ENCODE peak calls at places on chromosomes 3 and 15, in six cellular contexts. One of them, this sample, is unnamed.

GRCh38 chr15:83356516-83357399 is 72.3 kb upstream of the BNC1 start:
- DNase-seq in astrocyte of the spinal cord: no peak
- DNase-seq in GM10248: no peak
- DNase-seq in BJ: no peak
- DNase-seq in retinal pigment epithelial cell: no peak
- DNase-seq in Panc1: no peak
- DNase-seq in this sample: no peak

GRCh38 chr3:127762077-127762786 is 60.1 kb downstream of the MGLL start:
- DNase-seq in Panc1: no peak
- DNase-seq in GM10248: peak
- DNase-seq in BJ: no peak
- DNase-seq in astrocyte of the spinal cord: no peak
- DNase-seq in retinal pigment epithelial cell: peak
- DNase-seq in this sample: no peak

GRCh38 chr3:133463441-133463860 is 63.6 kb downstream of the BFSP2 start:
- DNase-seq in astrocyte of the spinal cord: no peak
- DNase-seq in retinal pigment epithelial cell: no peak
- DNase-seq in GM10248: no peak
- DNase-seq in BJ: no peak
- DNase-seq in Panc1: no peak
- DNase-seq in this sample: no peak

GRCh38 chr3:138625707-138626365 is 17.3 kb downstream of the FAIM start:
- DNase-seq in retinal pigment epithelial cell: peak
- DNase-seq in GM10248: no peak
- DNase-seq in Panc1: no peak
- DNase-seq in astrocyte of the spinal cord: peak
- DNase-seq in BJ: no peak
- DNase-seq in this sample: peak

GRCh38 chr15:94306700-94307650 is 75.6 kb downstream of the MCTP2 start:
- DNase-seq in retinal pigment epithelial cell: no peak
- DNase-seq in astrocyte of the spinal cord: peak
- DNase-seq in Panc1: no peak
- DNase-seq in BJ: no peak
- DNase-seq in GM10248: peak
- DNase-seq in this sample: no peak

GRCh38 chr15:91871138-91871537 is 17.6 kb downstream of the SLCO3A1 start:
- DNase-seq in BJ: no peak
- DNase-seq in astrocyte of the spinal cord: no peak
- DNase-seq in GM10248: no peak
- DNase-seq in Panc1: no peak
- DNase-seq in retinal pigment epithelial cell: no peak
- DNase-seq in this sample: no peak

GRCh38 chr3:197154-197855 is 742 bp downstream of the CHL1 start:
- DNase-seq in BJ: no peak
- DNase-seq in GM10248: peak
- DNase-seq in astrocyte of the spinal cord: no peak
- DNase-seq in retinal pigment epithelial cell: no peak
- DNase-seq in Panc1: no peak
- DNase-seq in this sample: peak

GRCh38 chr15:51830279-51830806 is 890 bp downstream of the TMOD3 start:
- DNase-seq in GM10248: peak
- DNase-seq in retinal pigment epithelial cell: no peak
- DNase-seq in BJ: no peak
- DNase-seq in astrocyte of the spinal cord: peak
- DNase-seq in Panc1: no peak
- DNase-seq in this sample: peak

GRCh38 chr3:149489060-149489690 is 14.7 kb downstream of the TM4SF4 start:
- DNase-seq in GM10248: peak
- DNase-seq in astrocyte of the spinal cord: no peak
- DNase-seq in BJ: no peak
- DNase-seq in retinal pigment epithelial cell: no peak
- DNase-seq in Panc1: no peak
- DNase-seq in this sample: peak

GRCh38 chr3:4351164-4351855 is 48.1 kb downstream of the SETMAR start:
- DNase-seq in BJ: no peak
- DNase-seq in Panc1: no peak
- DNase-seq in retinal pigment epithelial cell: peak
- DNase-seq in astrocyte of the spinal cord: no peak
- DNase-seq in GM10248: peak
- DNase-seq in this sample: peak

GRCh38 chr3:3801510-3801841 is 2.2 kb downstream of the LRRN1 start:
- DNase-seq in GM10248: no peak
- DNase-seq in BJ: no peak
- DNase-seq in retinal pigment epithelial cell: no peak
- DNase-seq in astrocyte of the spinal cord: no peak
- DNase-seq in Panc1: no peak
- DNase-seq in this sample: no peak

GRCh38 chr15:67185621-67186225 is 68.7 kb downstream of the AAGAB start:
- DNase-seq in BJ: no peak
- DNase-seq in GM10248: no peak
- DNase-seq in retinal pigment epithelial cell: no peak
- DNase-seq in Panc1: no peak
- DNase-seq in astrocyte of the spinal cord: peak
- DNase-seq in this sample: no peak

GRCh38 chr15:66018178-66018797 is 149.0 kb downstream of the RAB11A start:
- DNase-seq in GM10248: no peak
- DNase-seq in astrocyte of the spinal cord: no peak
- DNase-seq in Panc1: no peak
- DNase-seq in retinal pigment epithelial cell: no peak
- DNase-seq in BJ: no peak
- DNase-seq in this sample: no peak

GRCh38 chr15:66014639-66015182 is 145.4 kb downstream of the RAB11A start:
- DNase-seq in BJ: no peak
- DNase-seq in retinal pigment epithelial cell: no peak
- DNase-seq in astrocyte of the spinal cord: no peak
- DNase-seq in Panc1: no peak
- DNase-seq in GM10248: no peak
- DNase-seq in this sample: no peak

GRCh38 chr15:66014022-66014421 is 144.7 kb downstream of the RAB11A start:
- DNase-seq in BJ: no peak
- DNase-seq in retinal pigment epithelial cell: no peak
- DNase-seq in Panc1: no peak
- DNase-seq in GM10248: no peak
- DNase-seq in astrocyte of the spinal cord: no peak
- DNase-seq in this sample: no peak

GRCh38 chr15:66017009-66017408 is 147.7 kb downstream of the RAB11A start:
- DNase-seq in Panc1: no peak
- DNase-seq in retinal pigment epithelial cell: no peak
- DNase-seq in astrocyte of the spinal cord: no peak
- DNase-seq in BJ: no peak
- DNase-seq in GM10248: no peak
- DNase-seq in this sample: no peak

GRCh38 chr15:66016199-66016598 is 146.9 kb downstream of the RAB11A start:
- DNase-seq in Panc1: no peak
- DNase-seq in BJ: no peak
- DNase-seq in astrocyte of the spinal cord: no peak
- DNase-seq in GM10248: no peak
- DNase-seq in retinal pigment epithelial cell: no peak
- DNase-seq in this sample: no peak
- TF ChIP-seq CTCF in Panc1: no peak
- TF ChIP-seq CTCF in BJ: no peak
- TF ChIP-seq CTCF in astrocyte of the spinal cord: no peak
- TF ChIP-seq CTCF in GM10248: no peak
- TF ChIP-seq CTCF in retinal pigment epithelial cell: no peak
- TF ChIP-seq CTCF in this sample: no peak

GRCh38 chr3:116453676-116454346 is 8.5 kb upstream of the LSAMP start:
- DNase-seq in BJ: no peak
- DNase-seq in retinal pigment epithelial cell: no peak
- DNase-seq in Panc1: no peak
- DNase-seq in astrocyte of the spinal cord: peak
- DNase-seq in GM10248: no peak
- DNase-seq in this sample: no peak
- TF ChIP-seq CTCF in BJ: peak
- TF ChIP-seq CTCF in retinal pigment epithelial cell: peak
- TF ChIP-seq CTCF in Panc1: peak
- TF ChIP-seq CTCF in astrocyte of the spinal cord: peak
- TF ChIP-seq CTCF in GM10248: no peak
- TF ChIP-seq CTCF in this sample: peak

GRCh38 chr15:84824260-84824690 is 7.1 kb downstream of the ALPK3 start:
- DNase-seq in Panc1: no peak
- DNase-seq in retinal pigment epithelial cell: no peak
- DNase-seq in GM10248: no peak
- DNase-seq in astrocyte of the spinal cord: no peak
- DNase-seq in BJ: no peak
- DNase-seq in this sample: no peak

GRCh38 chr15:84827246-84827645 is 10.1 kb downstream of the ALPK3 start:
- DNase-seq in astrocyte of the spinal cord: no peak
- DNase-seq in BJ: no peak
- DNase-seq in Panc1: no peak
- DNase-seq in GM10248: no peak
- DNase-seq in retinal pigment epithelial cell: no peak
- DNase-seq in this sample: no peak

GRCh38 chr15:84828433-84828908 is 11.3 kb downstream of the ALPK3 start:
- DNase-seq in BJ: no peak
- DNase-seq in Panc1: no peak
- DNase-seq in GM10248: no peak
- DNase-seq in retinal pigment epithelial cell: no peak
- DNase-seq in astrocyte of the spinal cord: no peak
- DNase-seq in this sample: peak

GRCh38 chr15:84823580-84823878 is 6.4 kb downstream of the ALPK3 start:
- DNase-seq in astrocyte of the spinal cord: no peak
- DNase-seq in GM10248: no peak
- DNase-seq in Panc1: no peak
- DNase-seq in retinal pigment epithelial cell: no peak
- DNase-seq in BJ: no peak
- DNase-seq in this sample: no peak

DNA sequence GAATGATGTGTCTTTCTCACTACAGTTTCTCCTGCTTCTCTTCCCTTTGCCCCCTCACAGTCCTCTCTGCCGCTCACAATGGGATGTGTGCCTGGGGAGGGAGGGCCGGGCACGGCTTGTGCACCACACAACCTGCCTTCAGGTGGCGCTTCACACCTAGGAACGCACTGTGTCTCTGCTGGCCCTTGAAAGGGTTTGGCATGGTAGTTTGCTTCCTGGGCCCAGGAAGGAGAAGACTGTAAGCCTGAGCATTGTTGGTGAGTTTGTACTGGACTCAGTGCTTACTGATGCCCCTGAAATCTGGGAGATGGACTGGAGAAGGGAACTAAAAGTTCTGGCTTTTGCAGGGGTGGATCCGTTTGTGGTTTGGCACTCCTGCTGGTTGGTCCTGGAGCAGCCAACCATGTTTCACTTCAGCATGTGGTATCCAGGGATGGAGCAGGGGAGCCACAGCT is 9.2 kb downstream of the ALPK3 start:
- DNase-seq in GM10248: peak
- DNase-seq in Panc1: no peak
- DNase-seq in BJ: no peak
- DNase-seq in astrocyte of the spinal cord: peak
- DNase-seq in retinal pigment epithelial cell: no peak
- DNase-seq in this sample: peak
- TF ChIP-seq CTCF in GM10248: peak
- TF ChIP-seq CTCF in Panc1: peak
- TF ChIP-seq CTCF in BJ: peak
- TF ChIP-seq CTCF in astrocyte of the spinal cord: no peak
- TF ChIP-seq CTCF in retinal pigment epithelial cell: peak
- TF ChIP-seq CTCF in this sample: peak

GRCh38 chr3:158539414-158540014 is 31.5 kb upstream of the MLF1 start:
- DNase-seq in Panc1: peak
- DNase-seq in BJ: peak
- DNase-seq in GM10248: no peak
- DNase-seq in retinal pigment epithelial cell: peak
- DNase-seq in astrocyte of the spinal cord: peak
- DNase-seq in this sample: peak
- TF ChIP-seq CTCF in Panc1: peak
- TF ChIP-seq CTCF in BJ: peak
- TF ChIP-seq CTCF in GM10248: peak
- TF ChIP-seq CTCF in retinal pigment epithelial cell: peak
- TF ChIP-seq CTCF in astrocyte of the spinal cord: peak
- TF ChIP-seq CTCF in this sample: peak

GRCh38 chr3:51974277-51974962 is 444 bp upstream of the ABHD14A start:
- DNase-seq in astrocyte of the spinal cord: no peak
- DNase-seq in BJ: no peak
- DNase-seq in GM10248: no peak
- DNase-seq in Panc1: no peak
- DNase-seq in retinal pigment epithelial cell: no peak
- DNase-seq in this sample: no peak
- TF ChIP-seq CTCF in astrocyte of the spinal cord: no peak
- TF ChIP-seq CTCF in BJ: no peak
- TF ChIP-seq CTCF in GM10248: no peak
- TF ChIP-seq CTCF in Panc1: peak
- TF ChIP-seq CTCF in retinal pigment epithelial cell: no peak
- TF ChIP-seq CTCF in this sample: no peak

GRCh38 chr15:60299452-60300047 is 98.2 kb downstream of the ANXA2 start:
- DNase-seq in BJ: no peak
- DNase-seq in Panc1: no peak
- DNase-seq in astrocyte of the spinal cord: peak
- DNase-seq in GM10248: no peak
- DNase-seq in retinal pigment epithelial cell: peak
- DNase-seq in this sample: no peak
- TF ChIP-seq CTCF in BJ: peak
- TF ChIP-seq CTCF in Panc1: no peak
- TF ChIP-seq CTCF in astrocyte of the spinal cord: peak
- TF ChIP-seq CTCF in GM10248: no peak
- TF ChIP-seq CTCF in retinal pigment epithelial cell: no peak
- TF ChIP-seq CTCF in this sample: peak

This sample was measured in cardiac muscle cell.